ENCODE peak calls at places on chromosomes 5 and 9, in five cellular contexts. One of them, this sample, is unnamed.

GRCh38 chr5:158273035-158273434 is 414.1 kb upstream of the CLINT1 start:
- DNase-seq in activated T-helper 1 cell treated with Interleukin-2 at 50 U/mL for 16 hours: no peak
- DNase-seq in AG08396: no peak
- DNase-seq in iris pigment epithelial cell: no peak
- DNase-seq in progenitor cell of endocrine pancreas: no peak
- DNase-seq in this sample: no peak

GRCh38 chr9:131831380-131832165 is 91.7 kb upstream of the RAPGEF1 start:
- DNase-seq in progenitor cell of endocrine pancreas: no peak
- DNase-seq in AG08396: no peak
- DNase-seq in activated T-helper 1 cell treated with Interleukin-2 at 50 U/mL for 16 hours: no peak
- DNase-seq in iris pigment epithelial cell: no peak
- DNase-seq in this sample: no peak

GRCh38 chr5:10910261-10910660 is 149.2 kb upstream of the DAP start:
- DNase-seq in activated T-helper 1 cell treated with Interleukin-2 at 50 U/mL for 16 hours: no peak
- DNase-seq in progenitor cell of endocrine pancreas: no peak
- DNase-seq in AG08396: no peak
- DNase-seq in iris pigment epithelial cell: no peak
- DNase-seq in this sample: no peak

GRCh38 chr9:115276621-115277020 is 158.7 kb upstream of the TNC start:
- DNase-seq in activated T-helper 1 cell treated with Interleukin-2 at 50 U/mL for 16 hours: no peak
- DNase-seq in AG08396: no peak
- DNase-seq in iris pigment epithelial cell: peak
- DNase-seq in progenitor cell of endocrine pancreas: no peak
- DNase-seq in this sample: no peak

GRCh38 chr5:4627887-4628286 is 512.2 kb upstream of the ADAMTS16 start:
- DNase-seq in progenitor cell of endocrine pancreas: no peak
- DNase-seq in AG08396: no peak
- DNase-seq in iris pigment epithelial cell: no peak
- DNase-seq in activated T-helper 1 cell treated with Interleukin-2 at 50 U/mL for 16 hours: no peak
- DNase-seq in this sample: no peak

GRCh38 chr5:139644001-139644456 is 4.1 kb upstream of the CXXC5 start:
- DNase-seq in progenitor cell of endocrine pancreas: no peak
- DNase-seq in activated T-helper 1 cell treated with Interleukin-2 at 50 U/mL for 16 hours: no peak
- DNase-seq in iris pigment epithelial cell: no peak
- DNase-seq in AG08396: no peak
- DNase-seq in this sample: no peak

GRCh38 chr9:89234636-89235035 is 56.0 kb upstream of the SHC3 start:
- DNase-seq in progenitor cell of endocrine pancreas: no peak
- DNase-seq in AG08396: no peak
- DNase-seq in iris pigment epithelial cell: peak
- DNase-seq in activated T-helper 1 cell treated with Interleukin-2 at 50 U/mL for 16 hours: no peak
- DNase-seq in this sample: no peak

GRCh38 chr5:87210743-87211142 is 56.9 kb upstream of the RASA1 start:
- DNase-seq in progenitor cell of endocrine pancreas: no peak
- DNase-seq in activated T-helper 1 cell treated with Interleukin-2 at 50 U/mL for 16 hours: no peak
- DNase-seq in iris pigment epithelial cell: peak
- DNase-seq in AG08396: no peak
- DNase-seq in this sample: no peak

GRCh38 chr5:163807781-163808180 is 302.4 kb downstream of the MAT2B start:
- DNase-seq in iris pigment epithelial cell: no peak
- DNase-seq in AG08396: no peak
- DNase-seq in progenitor cell of endocrine pancreas: no peak
- DNase-seq in activated T-helper 1 cell treated with Interleukin-2 at 50 U/mL for 16 hours: no peak
- DNase-seq in this sample: no peak

GRCh38 chr5:131959906-131960305 is 14.4 kb upstream of the MEIKIN start:
- DNase-seq in AG08396: no peak
- DNase-seq in activated T-helper 1 cell treated with Interleukin-2 at 50 U/mL for 16 hours: no peak
- DNase-seq in iris pigment epithelial cell: no peak
- DNase-seq in progenitor cell of endocrine pancreas: no peak
- DNase-seq in this sample: no peak

GRCh38 chr9:120348951-120349429 is 231.0 kb downstream of the CDK5RAP2 start:
- DNase-seq in AG08396: peak
- DNase-seq in activated T-helper 1 cell treated with Interleukin-2 at 50 U/mL for 16 hours: no peak
- DNase-seq in iris pigment epithelial cell: peak
- DNase-seq in progenitor cell of endocrine pancreas: peak
- DNase-seq in this sample: peak

GRCh38 chr5:157045601-157046000 is 13.3 kb downstream of the HAVCR1 start:
- DNase-seq in iris pigment epithelial cell: no peak
- DNase-seq in activated T-helper 1 cell treated with Interleukin-2 at 50 U/mL for 16 hours: no peak
- DNase-seq in progenitor cell of endocrine pancreas: no peak
- DNase-seq in AG08396: no peak
- DNase-seq in this sample: no peak

GRCh38 chr5:142508630-142509425 is 177.1 kb downstream of the FGF1 start:
- DNase-seq in AG08396: no peak
- DNase-seq in progenitor cell of endocrine pancreas: no peak
- DNase-seq in iris pigment epithelial cell: no peak
- DNase-seq in activated T-helper 1 cell treated with Interleukin-2 at 50 U/mL for 16 hours: no peak
- DNase-seq in this sample: no peak

GRCh38 chr5:169668732-169669131 is 31.7 kb downstream of the DOCK2 start:
- DNase-seq in activated T-helper 1 cell treated with Interleukin-2 at 50 U/mL for 16 hours: no peak
- DNase-seq in iris pigment epithelial cell: peak
- DNase-seq in progenitor cell of endocrine pancreas: no peak
- DNase-seq in AG08396: peak
- DNase-seq in this sample: peak

GRCh38 chr5:109855056-109855455 is 165.3 kb downstream of the MAN2A1 start:
- DNase-seq in AG08396: no peak
- DNase-seq in progenitor cell of endocrine pancreas: no peak
- DNase-seq in activated T-helper 1 cell treated with Interleukin-2 at 50 U/mL for 16 hours: no peak
- DNase-seq in iris pigment epithelial cell: peak
- DNase-seq in this sample: no peak

GRCh38 chr9:27519466-27520465 is 4.3 kb upstream of the IFNK start:
- DNase-seq in activated T-helper 1 cell treated with Interleukin-2 at 50 U/mL for 16 hours: no peak
- DNase-seq in AG08396: no peak
- DNase-seq in iris pigment epithelial cell: peak
- DNase-seq in progenitor cell of endocrine pancreas: no peak
- DNase-seq in this sample: no peak

GRCh38 chr5:178191661-178192060 is 4.5 kb upstream of the GMCL2 start:
- DNase-seq in progenitor cell of endocrine pancreas: no peak
- DNase-seq in activated T-helper 1 cell treated with Interleukin-2 at 50 U/mL for 16 hours: no peak
- DNase-seq in iris pigment epithelial cell: no peak
- DNase-seq in AG08396: no peak
- DNase-seq in this sample: no peak